ENCODE peak calls at places on chromosomes 4 and X, in ten cellular contexts. Q is activated gamma-delta T cell treated with Interleukin-2 at 50 U/mL for 16 hours; P is MG63; Z is hepatocyte; W is stimulated activated CD8-positive, alpha-beta memory T cell treated with anti-CD3 and anti-CD28 coated beads, Interleukin-2, amount 100 ng/mL, for 48 hours; H is left cardiac atrium; O is activated CD8-positive, alpha-beta T cell treated with anti-CD3 and anti-CD28 coated beads, Interleukin-2, amount 10 ng/mL, durations not matched to agents 7 days and 5 days; X is ELR; I is globus pallidus; G is right atrium auricular region. L is an unnamed sample.

GRCh38 chrX:150504399-150505186 is 63.8 kb upstream of the MTM1 start:
- DNase-seq in Q (no peak), P (peak), Z (no peak), W (no peak), H (no peak), O (no peak), X (peak), I (peak), G (no peak), L (no peak)

GRCh38 chr4:78152795-78153194 is 95.7 kb downstream of the FRAS1 start:
- DNase-seq in Q (no peak), P (no peak), Z (no peak), W (no peak), H (no peak), O (no peak), X (no peak), I (no peak), G (no peak), L (no peak)

GRCh38 chr4:10104211-10104990 is 12.2 kb downstream of the WDR1 start:
- DNase-seq in Q (no peak), P (no peak), Z (no peak), W (no peak), H (no peak), O (no peak), X (no peak), I (no peak), G (no peak), L (no peak)

GRCh38 chr4:11625206-11625605 is 196.5 kb upstream of the HS3ST1 start:
- DNase-seq in Q (no peak), P (no peak), Z (no peak), W (no peak), H (peak), O (no peak), X (no peak), I (no peak), G (no peak), L (no peak)

GRCh38 chr4:337932-338758 is 531 bp downstream of the ZNF141 start:
- DNase-seq in Q (no peak), P (peak), Z (peak), W (peak), H (peak), O (no peak), X (peak), I (no peak), G (no peak), L (peak)

GRCh38 chr4:120139392-120139791 is 72.7 kb upstream of the MAD2L1 start:
- DNase-seq in Q (no peak), P (no peak), Z (no peak), W (no peak), H (no peak), O (no peak), X (peak), I (no peak), G (no peak), L (no peak)

GRCh38 chr4:42607011-42607726 is 49.7 kb downstream of the ATP8A1 start:
- DNase-seq in Q (no peak), P (no peak), Z (no peak), W (no peak), H (no peak), O (no peak), X (no peak), I (no peak), G (no peak), L (no peak)

GRCh38 chrX:97547873-97548578 is 664.3 kb downstream of the RPA4 start:
- DNase-seq in Q (no peak), P (no peak), Z (peak), W (no peak), H (no peak), O (no peak), X (peak), I (no peak), G (no peak), L (no peak)

GRCh38 chr4:19304028-19304427 is 947.7 kb upstream of the SLIT2 start:
- DNase-seq in Q (no peak), P (no peak), Z (no peak), W (no peak), H (no peak), O (no peak), X (peak), I (no peak), G (no peak), L (no peak)

GRCh38 chrX:23287191-23287764 is 47.4 kb upstream of the PTCHD1 start:
- DNase-seq in Q (no peak), P (no peak), Z (no peak), W (no peak), H (no peak), O (no peak), X (no peak), I (no peak), G (no peak), L (no peak)

GRCh38 chr4:1641671-1642070 is 42.4 kb downstream of the FAM53A start:
- DNase-seq in Q (no peak), P (no peak), Z (no peak), W (no peak), H (no peak), O (no peak), X (no peak), I (no peak), G (no peak), L (no peak)

GRCh38 chr4:184066584-184067300 is 150.9 kb downstream of the ENPP6 start:
- DNase-seq in Q (no peak), P (no peak), Z (peak), W (no peak), H (no peak), O (no peak), X (no peak), I (no peak), G (no peak), L (no peak)

GRCh38 chr4:143302526-143302925 is 34.1 kb upstream of the GAB1 start:
- DNase-seq in Q (no peak), P (peak), Z (no peak), W (no peak), H (no peak), O (no peak), X (no peak), I (no peak), G (no peak), L (no peak)

GRCh38 chrX:12958059-12958458 is 16.9 kb upstream of the TMSB4X start:
- DNase-seq in Q (no peak), P (no peak), Z (no peak), W (no peak), H (no peak), O (no peak), X (no peak), I (no peak), G (no peak), L (no peak)

GRCh38 chr4:43864616-43865146 is 583.9 kb downstream of the KCTD8 start:
- DNase-seq in Q (no peak), P (no peak), Z (no peak), W (no peak), H (no peak), O (no peak), X (no peak), I (no peak), G (no peak), L (no peak)

GRCh38 chrX:46575991-46576392 is 2.4 kb downstream of the CHST7 start:
- DNase-seq in Q (no peak), P (no peak), Z (no peak), W (no peak), H (peak), O (no peak), X (peak), I (no peak), G (peak), L (no peak)

L was measured in T1000.